ENCODE peak calls at places on chromosome 4, in six cellular contexts. R is IMR-90, F is cardiac septum, A is MCF 10A, L is NCI-H1417, O is aorta. Q is an unnamed sample.
A peak's percentile ranks its signal among the peaks of the same experiment; 100 is the strongest.

GRCh38 chr4:74675673-74676279 is 118.5 kb downstream of the BTC start:
- DNase-seq in R (peak; percentile 76), F (no peak), A (peak; percentile 80), L (peak; percentile 56), O (no peak), Q (peak; percentile 8)

GRCh38 chr4:64192731-64193412 is 216.4 kb downstream of the TECRL start:
- DNase-seq in R (no peak), F (no peak), A (peak; percentile 1), L (no peak), O (no peak), Q (no peak)

GRCh38 chr4:24607338-24607737 is 23.0 kb upstream of the DHX15 start:
- DNase-seq in R (peak; percentile 19), F (no peak), A (no peak), L (no peak), O (no peak), Q (peak; percentile 30)

GRCh38 chr4:110104661-110105060 is 93.8 kb downstream of the ELOVL6 start:
- DNase-seq in R (no peak), F (no peak), A (no peak), L (no peak), O (no peak), Q (no peak)

GRCh38 chr4:106746451-106746850 is 289.7 kb downstream of the DKK2 start:
- DNase-seq in R (no peak), F (no peak), A (peak; percentile 29), L (no peak), O (no peak), Q (no peak)

GRCh38 chr4:152166567-152166966 is 369.3 kb downstream of the FBXW7 start:
- DNase-seq in R (no peak), F (no peak), A (peak; percentile 26), L (no peak), O (no peak), Q (no peak)

GRCh38 chr4:84648863-84649647 is 66.1 kb downstream of the CDS1 start:
- DNase-seq in R (no peak), F (no peak), A (no peak), L (no peak), O (no peak), Q (no peak)

GRCh38 chr4:152430507-152430906 is 105.4 kb downstream of the FBXW7 start:
- DNase-seq in R (no peak), F (no peak), A (no peak), L (no peak), O (no peak), Q (no peak)

GRCh38 chr4:115113382-115114106 is at the start of gene NDST4:
- DNase-seq in R (no peak), F (no peak), A (peak; percentile 8), L (peak; percentile 10), O (no peak), Q (peak; percentile 44)

GRCh38 chr4:66972087-66972486 is 573.2 kb downstream of the CENPC start:
- DNase-seq in R (no peak), F (no peak), A (no peak), L (no peak), O (no peak), Q (no peak)

GRCh38 chr4:98657531-98658286 is 702 bp downstream of the TSPAN5 start:
- DNase-seq in R (peak; percentile 69), F (no peak), A (peak; percentile 67), L (peak; percentile 20), O (peak; percentile 55), Q (peak; percentile 76)

GRCh38 chr4:132114885-132115284 is 1034.2 kb upstream of the PCDH10 start:
- DNase-seq in R (peak; percentile 85), F (no peak), A (no peak), L (no peak), O (no peak), Q (no peak)

GRCh38 chr4:11165052-11165451 is 263.6 kb downstream of the HS3ST1 start:
- DNase-seq in R (no peak), F (no peak), A (peak; percentile 14), L (no peak), O (no peak), Q (no peak)

GRCh38 chr4:56134272-56134671 is 185.5 kb downstream of the CEP135 start:
- DNase-seq in R (peak; percentile 43), F (no peak), A (no peak), L (no peak), O (peak; percentile 55), Q (no peak)